ENCODE peak calls at places on chromosomes 11 and 22, in ten cellular contexts. F, V, U, G, I, M, H, O, L and Z are unnamed samples.

GRCh38 chr11:62418733-62419132 is at the start of gene SCGB1A1:
- DNase-seq in F (no peak), V (no peak), U (no peak), G (no peak), I (no peak), M (no peak), H (no peak), O (no peak), L (no peak), Z (no peak)

GRCh38 chr22:28408702-28409101 is 270.9 kb downstream of the TTC28 start:
- DNase-seq in F (no peak), V (peak), U (no peak), G (no peak), I (no peak), M (no peak), H (no peak), O (no peak), L (no peak), Z (no peak)

GRCh38 chr11:133948711-133949110 is 8.1 kb downstream of the IGSF9B start:
- DNase-seq in F (no peak), V (no peak), U (no peak), G (no peak), I (no peak), M (no peak), H (no peak), O (no peak), L (no peak), Z (no peak)

GRCh38 chr11:29120329-29120695 is 896.5 kb downstream of the KCNA4 start:
- DNase-seq in F (no peak), V (no peak), U (no peak), G (no peak), I (no peak), M (no peak), H (no peak), O (no peak), L (no peak), Z (no peak)

GRCh38 chr11:78783301-78783700 is 208.6 kb upstream of the NARS2 start:
- DNase-seq in F (no peak), V (no peak), U (no peak), G (no peak), I (no peak), M (no peak), H (no peak), O (no peak), L (no peak), Z (no peak)

GRCh38 chr22:40326905-40327735 is 19.2 kb upstream of the ADSL start:
- DNase-seq in F (no peak), V (peak), U (no peak), G (no peak), I (no peak), M (no peak), H (no peak), O (no peak), L (no peak), Z (no peak)

GRCh38 chr11:1927151-1928037 is 7.9 kb downstream of the TNNT3 start:
- DNase-seq in F (no peak), V (no peak), U (peak), G (no peak), I (no peak), M (no peak), H (no peak), O (no peak), L (peak), Z (no peak)

GRCh38 chr22:23684051-23684450 is 6.8 kb upstream of the RGL4 start:
- DNase-seq in F (no peak), V (no peak), U (peak), G (no peak), I (no peak), M (no peak), H (no peak), O (no peak), L (no peak), Z (no peak)

GRCh38 chr11:74280494-74280893 is 30.9 kb downstream of the P4HA3 start:
- DNase-seq in F (no peak), V (no peak), U (no peak), G (no peak), I (no peak), M (no peak), H (no peak), O (no peak), L (no peak), Z (no peak)

GRCh38 chr11:116541460-116541859 is 231.3 kb downstream of the BUD13 start:
- DNase-seq in F (no peak), V (no peak), U (no peak), G (no peak), I (no peak), M (no peak), H (no peak), O (no peak), L (peak), Z (no peak)

GRCh38 chr11:82796970-82797594 is 63.4 kb upstream of the FAM181B start:
- DNase-seq in F (peak), V (no peak), U (no peak), G (peak), I (no peak), M (no peak), H (no peak), O (no peak), L (no peak), Z (no peak)

GRCh38 chr11:129894281-129895125 is 875 bp downstream of the NFRKB start:
- DNase-seq in F (no peak), V (peak), U (no peak), G (peak), I (no peak), M (no peak), H (no peak), O (no peak), L (no peak), Z (no peak)

GRCh38 chr22:44668190-44668885 is 33.7 kb upstream of the PRR5 start:
- DNase-seq in F (no peak), V (no peak), U (no peak), G (no peak), I (no peak), M (no peak), H (no peak), O (no peak), L (no peak), Z (no peak)

GRCh38 chr11:94845622-94846021 is 77.5 kb downstream of the AMOTL1 start:
- DNase-seq in F (no peak), V (peak), U (no peak), G (no peak), I (no peak), M (no peak), H (no peak), O (peak), L (no peak), Z (no peak)

GRCh38 chr11:83971063-83971462 is 684.9 kb upstream of the CCDC90B start:
- DNase-seq in F (no peak), V (peak), U (no peak), G (peak), I (no peak), M (peak), H (no peak), O (no peak), L (no peak), Z (no peak)

GRCh38 chr11:69910519-69911309 is 91.5 kb upstream of the FGF3 start:
- DNase-seq in F (no peak), V (no peak), U (no peak), G (no peak), I (no peak), M (no peak), H (no peak), O (no peak), L (no peak), Z (no peak)

GRCh38 chr11:40337118-40337517 is 1122.3 kb downstream of the LRRC4C start:
- DNase-seq in F (no peak), V (peak), U (no peak), G (peak), I (no peak), M (no peak), H (no peak), O (no peak), L (no peak), Z (no peak)

GRCh38 chr22:22462813-22463567 is 45.6 kb downstream of the ZNF280B start:
- DNase-seq in F (no peak), V (no peak), U (no peak), G (peak), I (no peak), M (no peak), H (no peak), O (peak), L (no peak), Z (no peak)

GRCh38 chr11:6703247-6704063 is 20.3 kb upstream of the MRPL17 start:
- DNase-seq in F (peak), V (peak), U (peak), G (peak), I (no peak), M (no peak), H (no peak), O (peak), L (no peak), Z (peak)
- H3K4me3 ChIP-seq in F (no peak), V (no peak), U (no peak), G (no peak), I (no peak), M (no peak), H (no peak), O (no peak), L (no peak), Z (no peak)

GRCh38 chr22:49432211-49432905 is 395.3 kb downstream of the BRD1 start:
- DNase-seq in F (no peak), V (no peak), U (no peak), G (no peak), I (no peak), M (no peak), H (no peak), O (no peak), L (no peak), Z (no peak)

GRCh38 chr22:49436056-49436455 is 391.6 kb downstream of the BRD1 start:
- DNase-seq in F (no peak), V (no peak), U (no peak), G (no peak), I (no peak), M (no peak), H (no peak), O (no peak), L (no peak), Z (no peak)

GRCh38 chr22:49433044-49433443 is 394.6 kb downstream of the BRD1 start:
- DNase-seq in F (no peak), V (no peak), U (no peak), G (no peak), I (no peak), M (no peak), H (no peak), O (no peak), L (no peak), Z (no peak)

GRCh38 chr22:49435596-49435995 is 392.1 kb downstream of the BRD1 start:
- DNase-seq in F (no peak), V (no peak), U (no peak), G (no peak), I (no peak), M (no peak), H (no peak), O (no peak), L (no peak), Z (no peak)

GRCh38 chr22:49433717-49434611 is 393.7 kb downstream of the BRD1 start:
- DNase-seq in F (no peak), V (no peak), U (no peak), G (no peak), I (no peak), M (no peak), H (no peak), O (peak), L (no peak), Z (no peak)
- TF ChIP-seq CTCF in F (no peak), V (no peak), U (no peak), G (peak), I (no peak), M (no peak), H (no peak), O (peak), L (no peak), Z (no peak)

GRCh38 chr22:31029276-31029675 is 51.8 kb upstream of the SMTN start:
- DNase-seq in F (no peak), V (no peak), U (no peak), G (no peak), I (no peak), M (no peak), H (no peak), O (no peak), L (no peak), Z (no peak)
- H3K4me3 ChIP-seq in F (no peak), V (no peak), U (no peak), G (no peak), I (no peak), M (no peak), H (no peak), O (no peak), L (no peak), Z (no peak)

GRCh38 chr11:113477321-113477720 is 2.1 kb upstream of the DRD2 start:
- DNase-seq in F (no peak), V (no peak), U (no peak), G (no peak), I (no peak), M (no peak), H (no peak), O (no peak), L (no peak), Z (no peak)
- TF ChIP-seq CTCF in F (no peak), V (no peak), U (no peak), G (peak), I (no peak), M (no peak), H (no peak), O (no peak), L (no peak), Z (no peak)

GRCh38 chr22:17707526-17707925 is 66.7 kb downstream of the BID start:
- DNase-seq in F (no peak), V (no peak), U (no peak), G (peak), I (no peak), M (no peak), H (no peak), O (no peak), L (no peak), Z (no peak)

GRCh38 chr22:17705565-17706450 is 67.3 kb downstream of the BCL2L13 start:
- DNase-seq in F (no peak), V (peak), U (no peak), G (no peak), I (no peak), M (no peak), H (no peak), O (no peak), L (no peak), Z (no peak)

GRCh38 chr22:17710023-17710422 is 64.2 kb downstream of the BID start:
- DNase-seq in F (no peak), V (no peak), U (no peak), G (no peak), I (no peak), M (no peak), H (no peak), O (no peak), L (no peak), Z (no peak)

GRCh38 chr22:17706451-17706900 is 67.8 kb downstream of the BID start:
- DNase-seq in F (peak), V (peak), U (no peak), G (peak), I (peak), M (peak), H (peak), O (peak), L (no peak), Z (peak)

GRCh38 chr22:17706947-17707346 is 67.3 kb downstream of the BID start:
- DNase-seq in F (no peak), V (no peak), U (no peak), G (no peak), I (no peak), M (no peak), H (no peak), O (no peak), L (no peak), Z (no peak)
- H3K4me3 ChIP-seq in F (no peak), V (peak), U (peak), G (peak), I (peak), M (peak), H (peak), O (peak), L (peak), Z (peak)

GRCh38 chr11:73239111-73239521 is 21.0 kb downstream of the P2RY2 start:
- DNase-seq in F (no peak), V (no peak), U (no peak), G (no peak), I (no peak), M (no peak), H (no peak), O (no peak), L (no peak), Z (no peak)

GRCh38 chr11:73236205-73236765 is 18.2 kb downstream of the P2RY2 start:
- DNase-seq in F (no peak), V (no peak), U (no peak), G (no peak), I (no peak), M (no peak), H (no peak), O (no peak), L (no peak), Z (no peak)

GRCh38 chr11:73237471-73238290 is 19.6 kb downstream of the P2RY2 start:
- DNase-seq in F (no peak), V (peak), U (no peak), G (no peak), I (peak), M (no peak), H (peak), O (no peak), L (no peak), Z (no peak)

GRCh38 chr11:73235236-73235786 is 17.2 kb downstream of the P2RY2 start:
- DNase-seq in F (no peak), V (peak), U (no peak), G (no peak), I (no peak), M (no peak), H (no peak), O (no peak), L (no peak), Z (no peak)

DNA sequence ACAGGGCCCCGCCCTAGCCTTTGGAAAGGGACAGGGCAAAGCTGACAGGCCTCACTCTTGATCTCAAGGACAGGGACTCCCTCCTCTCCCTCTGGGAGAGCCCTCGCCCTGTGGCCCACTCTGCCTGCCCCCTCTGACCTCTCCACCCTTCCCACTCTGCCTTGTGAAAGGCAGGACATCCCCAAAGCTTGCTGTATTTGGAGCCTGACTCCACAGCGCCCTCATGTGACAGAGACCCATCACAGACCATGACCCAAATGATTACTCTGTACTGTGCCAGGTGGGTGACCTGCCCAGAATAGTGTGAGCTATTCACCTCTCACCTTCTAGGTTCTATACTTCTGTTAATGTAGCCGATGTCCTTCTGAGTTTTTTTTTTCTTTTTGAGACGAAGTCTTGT is 18.8 kb downstream of the P2RY2 start:
- DNase-seq in F (peak), V (peak), U (no peak), G (peak), I (no peak), M (no peak), H (no peak), O (peak), L (no peak), Z (no peak)
- TF ChIP-seq CTCF in F (peak), V (peak), U (no peak), G (peak), I (peak), M (peak), H (peak), O (peak), L (peak), Z (peak)

GRCh38 chr22:25357606-25358420 is 138.4 kb downstream of the CRYBB2 start:
- DNase-seq in F (no peak), V (no peak), U (no peak), G (no peak), I (no peak), M (no peak), H (no peak), O (no peak), L (peak), Z (no peak)

GRCh38 chr22:25359601-25360261 is 140.3 kb downstream of the CRYBB2 start:
- DNase-seq in F (no peak), V (no peak), U (peak), G (no peak), I (no peak), M (no peak), H (no peak), O (no peak), L (peak), Z (no peak)

GRCh38 chr22:25357056-25357455 is 137.6 kb downstream of the CRYBB2 start:
- DNase-seq in F (no peak), V (no peak), U (no peak), G (no peak), I (no peak), M (no peak), H (no peak), O (no peak), L (peak), Z (no peak)

GRCh38 chr22:25360411-25360810 is 141.0 kb downstream of the CRYBB2 start:
- DNase-seq in F (no peak), V (no peak), U (peak), G (no peak), I (no peak), M (no peak), H (no peak), O (no peak), L (peak), Z (no peak)

DNA sequence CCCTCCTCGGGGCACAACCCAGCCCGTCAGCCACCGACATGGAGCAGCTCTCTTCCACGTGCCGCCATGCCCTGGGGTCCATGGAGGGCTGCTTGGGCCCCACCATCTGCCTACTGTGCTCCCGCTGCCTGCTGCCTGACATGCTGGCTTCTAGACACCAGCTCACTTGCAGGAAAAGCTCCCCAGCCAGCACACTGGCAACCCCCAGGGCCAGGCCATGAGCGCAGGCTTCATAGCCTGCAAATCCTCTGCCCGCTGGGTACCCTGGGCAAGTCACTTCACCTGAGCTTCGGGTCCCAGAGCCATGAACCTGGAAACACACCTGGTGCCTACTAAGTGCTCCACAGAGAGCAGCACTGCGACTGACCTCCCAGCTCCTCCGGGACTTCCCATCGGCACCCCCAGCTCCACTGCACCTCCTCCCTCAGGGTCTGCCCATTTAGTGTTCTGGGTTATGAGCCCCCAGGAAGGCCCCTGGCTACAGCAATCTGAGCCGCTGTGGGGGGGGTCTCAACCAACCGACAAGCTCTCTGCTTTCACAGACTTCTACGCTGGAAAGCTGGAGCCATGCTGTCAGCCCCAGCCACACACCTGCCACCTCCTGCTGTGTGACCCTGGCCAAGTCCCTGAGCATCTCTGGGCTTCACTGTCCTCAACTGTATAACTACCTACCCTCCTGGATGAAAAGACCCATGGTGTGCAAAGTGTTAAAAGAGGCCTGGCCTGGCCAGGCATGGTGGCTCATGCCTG is 139.2 kb downstream of the CRYBB2 start:
- DNase-seq in F (no peak), V (no peak), U (no peak), G (no peak), I (no peak), M (no peak), H (no peak), O (no peak), L (peak), Z (no peak)
- H3K4me3 ChIP-seq in F (no peak), V (no peak), U (no peak), G (no peak), I (no peak), M (no peak), H (no peak), O (no peak), L (no peak), Z (no peak)

GRCh38 chr22:46985507-46985882 is 223.0 kb downstream of the TBC1D22A start:
- DNase-seq in F (no peak), V (no peak), U (no peak), G (no peak), I (no peak), M (no peak), H (no peak), O (no peak), L (no peak), Z (no peak)
- TF ChIP-seq CTCF in F (no peak), V (peak), U (no peak), G (no peak), I (no peak), M (peak), H (no peak), O (no peak), L (no peak), Z (no peak)

GRCh38 chr11:124875943-124876817 is 10.9 kb downstream of the ROBO3 start:
- DNase-seq in F (peak), V (peak), U (peak), G (peak), I (peak), M (peak), H (peak), O (peak), L (peak), Z (peak)

GRCh38 chr11:124878497-124879228 is 13.4 kb downstream of the ROBO3 start:
- DNase-seq in F (no peak), V (no peak), U (no peak), G (no peak), I (no peak), M (no peak), H (no peak), O (no peak), L (peak), Z (no peak)

GRCh38 chr11:124876818-124877630 is 11.8 kb downstream of the ROBO3 start:
- DNase-seq in F (no peak), V (no peak), U (no peak), G (no peak), I (no peak), M (no peak), H (no peak), O (no peak), L (no peak), Z (no peak)

GRCh38 chr11:124879229-124879998 is 14.2 kb downstream of the ROBO3 start:
- DNase-seq in F (no peak), V (no peak), U (no peak), G (no peak), I (no peak), M (no peak), H (no peak), O (no peak), L (peak), Z (no peak)

GRCh38 chr11:124877631-124878496 is 12.6 kb downstream of the ROBO3 start:
- DNase-seq in F (no peak), V (no peak), U (no peak), G (no peak), I (no peak), M (no peak), H (no peak), O (no peak), L (peak), Z (no peak)
- H3K4me3 ChIP-seq in F (no peak), V (peak), U (peak), G (no peak), I (peak), M (no peak), H (peak), O (no peak), L (peak), Z (no peak)